ENCODE peak calls at places on chromosomes 7 and 10, in four cellular contexts. Z is AG04450; K is AG09309; R is activated CD4-positive, alpha-beta T cell treated with anti-CD3 and anti-CD28 coated beads, Interleukin-2, amount 10 ng/mL, durations not matched to agents 24 days and 14 days. H is an unnamed sample.

GRCh38 chr10:6014241-6014761 is 37.0 kb upstream of the IL15RA start:
- DNase-seq in K (no peak), Z (no peak), R (peak), H (no peak)

GRCh38 chr10:75717126-75717916 is 285.9 kb downstream of the LRMDA start:
- DNase-seq in Z (no peak), K (no peak), R (no peak), H (no peak)

GRCh38 chr7:29508608-29509007 is 55.0 kb upstream of the PRR15 start:
- DNase-seq in K (no peak), Z (no peak), R (no peak), H (no peak)

GRCh38 chr7:151229249-151229648 is 2.2 kb upstream of the ABCF2 start:
- DNase-seq in K (no peak), Z (no peak), R (no peak), H (no peak)

GRCh38 chr10:14396441-14397048 is 65.8 kb upstream of the FRMD4A start:
- DNase-seq in K (no peak), Z (peak), R (no peak), H (peak)

GRCh38 chr7:138876326-138876725 is 78.3 kb upstream of the ATP6V0A4 start:
- DNase-seq in K (no peak), Z (no peak), R (no peak), H (no peak)

GRCh38 chr7:80428161-80429054 is 83.5 kb downstream of the GNAT3 start:
- DNase-seq in Z (no peak), K (no peak), R (no peak), H (peak)

GRCh38 chr7:139482122-139482521 is 1.4 kb downstream of the KLRG2 start:
- DNase-seq in K (no peak), R (no peak), Z (no peak), H (no peak)

GRCh38 chr7:142812437-142813215 is 41.9 kb downstream of the PRSS2 start:
- DNase-seq in R (peak), Z (no peak), K (no peak), H (no peak)

GRCh38 chr7:81492910-81493309 is 276.9 kb downstream of the HGF start:
- DNase-seq in R (no peak), Z (no peak), K (no peak), H (no peak)

GRCh38 chr10:44044549-44044948 is 340.3 kb downstream of the CXCL12 start:
- DNase-seq in K (no peak), Z (no peak), R (no peak), H (no peak)

GRCh38 chr7:118152149-118152548 is 31.8 kb upstream of the LSM8 start:
- DNase-seq in Z (no peak), R (no peak), K (no peak), H (no peak)

GRCh38 chr7:151637781-151638261 is 118.1 kb upstream of the RHEB start:
- DNase-seq in K (no peak), Z (peak), R (no peak), H (no peak)

GRCh38 chr7:56157238-56157790 is 41.1 kb upstream of the NUPR2 start:
- DNase-seq in Z (no peak), R (no peak), K (no peak), H (no peak)

GRCh38 chr10:84429926-84430520 is 101.6 kb downstream of the CCSER2 start:
- DNase-seq in R (peak), Z (no peak), K (no peak), H (peak)

GRCh38 chr7:80498481-80499349 is 13.1 kb downstream of the GNAT3 start:
- DNase-seq in R (no peak), Z (no peak), K (no peak), H (peak)

GRCh38 chr7:69953319-69954067 is 355.2 kb downstream of the AUTS2 start:
- DNase-seq in Z (no peak), R (no peak), K (no peak), H (no peak)

GRCh38 chr10:43287056-43288007 is 20.5 kb upstream of the RASGEF1A start:
- DNase-seq in Z (no peak), R (peak), K (no peak), H (no peak)

GRCh38 chr10:91185239-91185875 is 35.1 kb upstream of the PCGF5 start:
- DNase-seq in R (peak), K (no peak), Z (no peak), H (no peak)

GRCh38 chr10:132391372-132392020 is 5.5 kb upstream of the PWWP2B start:
- DNase-seq in R (no peak), Z (no peak), K (no peak), H (no peak)

GRCh38 chr7:150631866-150632864 is at the start of gene GIMAP6:
- DNase-seq in K (no peak), R (peak), Z (no peak), H (no peak)